ENCODE peak calls at places on chromosomes 12 and 14, in five cellular contexts. One of them, this sample, is unnamed.

GRCh38 chr14:47154276-47154797 is 502.8 kb upstream of the RPL10L start:
- DNase-seq in ovary: no peak
- DNase-seq in neural progenitor cell: no peak
- DNase-seq in kidney: no peak
- DNase-seq in endothelial cell: no peak
- DNase-seq in this sample: no peak

GRCh38 chr12:80441921-80442320 is 2.1 kb upstream of the PTPRQ start:
- DNase-seq in ovary: no peak
- DNase-seq in neural progenitor cell: no peak
- DNase-seq in kidney: no peak
- DNase-seq in endothelial cell: no peak
- DNase-seq in this sample: no peak

GRCh38 chr14:50366115-50366514 is 30.6 kb downstream of the CDKL1 start:
- DNase-seq in ovary: peak
- DNase-seq in neural progenitor cell: no peak
- DNase-seq in kidney: no peak
- DNase-seq in endothelial cell: no peak
- DNase-seq in this sample: no peak

GRCh38 chr14:68807148-68807600 is 14.3 kb upstream of the ZFP36L1 start:
- DNase-seq in ovary: peak
- DNase-seq in neural progenitor cell: no peak
- DNase-seq in kidney: peak
- DNase-seq in endothelial cell: no peak
- DNase-seq in this sample: peak

GRCh38 chr12:109716512-109717389 is 3.1 kb downstream of the FAM222A start:
- DNase-seq in ovary: peak
- DNase-seq in neural progenitor cell: no peak
- DNase-seq in kidney: peak
- DNase-seq in endothelial cell: no peak
- DNase-seq in this sample: no peak

GRCh38 chr12:129304532-129304931 is 451.3 kb downstream of the GLT1D1 start:
- DNase-seq in ovary: no peak
- DNase-seq in neural progenitor cell: no peak
- DNase-seq in kidney: no peak
- DNase-seq in endothelial cell: no peak
- DNase-seq in this sample: no peak

GRCh38 chr12:12721251-12721689 is 4.1 kb downstream of the CDKN1B start:
- DNase-seq in ovary: no peak
- DNase-seq in neural progenitor cell: no peak
- DNase-seq in kidney: no peak
- DNase-seq in endothelial cell: no peak
- DNase-seq in this sample: no peak

GRCh38 chr12:65878540-65878939 is 54.3 kb downstream of the HMGA2 start:
- DNase-seq in ovary: no peak
- DNase-seq in neural progenitor cell: peak
- DNase-seq in kidney: no peak
- DNase-seq in endothelial cell: no peak
- DNase-seq in this sample: no peak

GRCh38 chr12:49706351-49707126 is 666 bp downstream of the FMNL3 start:
- DNase-seq in ovary: peak
- DNase-seq in neural progenitor cell: peak
- DNase-seq in kidney: peak
- DNase-seq in endothelial cell: peak
- DNase-seq in this sample: no peak

GRCh38 chr14:76237349-76237990 is 85.7 kb downstream of the GPATCH2L start:
- DNase-seq in ovary: no peak
- DNase-seq in neural progenitor cell: peak
- DNase-seq in kidney: no peak
- DNase-seq in endothelial cell: no peak
- DNase-seq in this sample: no peak

GRCh38 chr14:37924622-37925021 is 283.1 kb upstream of the SSTR1 start:
- DNase-seq in ovary: no peak
- DNase-seq in neural progenitor cell: no peak
- DNase-seq in kidney: no peak
- DNase-seq in endothelial cell: no peak
- DNase-seq in this sample: no peak
- TF ChIP-seq CTCF in ovary: no peak
- TF ChIP-seq CTCF in neural progenitor cell: peak
- TF ChIP-seq CTCF in kidney: no peak
- TF ChIP-seq CTCF in endothelial cell: peak
- TF ChIP-seq CTCF in this sample: no peak

DNA sequence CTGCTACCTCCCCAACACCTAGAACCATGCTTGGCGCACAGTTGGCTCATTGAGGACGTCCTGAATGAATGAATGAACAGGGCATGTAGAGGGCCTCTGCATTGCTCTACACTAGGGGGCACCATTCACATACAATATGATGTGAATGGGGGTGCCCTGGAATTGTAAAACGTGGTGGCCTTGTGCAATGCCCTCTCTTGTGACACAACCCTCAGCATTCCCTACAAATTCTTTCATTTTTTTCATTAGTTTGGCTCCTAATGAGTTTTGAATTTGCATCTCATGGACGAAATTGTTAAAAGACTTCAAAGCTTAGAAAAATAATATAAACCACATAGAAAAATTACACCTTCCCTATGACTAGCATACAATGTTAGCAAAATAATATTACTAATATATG is 2.3 kb upstream of the DIO2 start:
- DNase-seq in ovary: no peak
- DNase-seq in neural progenitor cell: peak
- DNase-seq in kidney: no peak
- DNase-seq in endothelial cell: peak
- DNase-seq in this sample: no peak
- TF ChIP-seq CTCF in ovary: no peak
- TF ChIP-seq CTCF in neural progenitor cell: peak
- TF ChIP-seq CTCF in kidney: peak
- TF ChIP-seq CTCF in endothelial cell: peak
- TF ChIP-seq CTCF in this sample: peak

GRCh38 chr12:2999265-2999841 is 40.2 kb downstream of the TEAD4 start:
- DNase-seq in ovary: no peak
- DNase-seq in neural progenitor cell: peak
- DNase-seq in kidney: no peak
- DNase-seq in endothelial cell: no peak
- DNase-seq in this sample: no peak

GRCh38 chr12:3002636-3003035 is 43.4 kb downstream of the TEAD4 start:
- DNase-seq in ovary: no peak
- DNase-seq in neural progenitor cell: no peak
- DNase-seq in kidney: peak
- DNase-seq in endothelial cell: no peak
- DNase-seq in this sample: no peak

GRCh38 chr12:3000548-3001275 is 41.5 kb downstream of the TEAD4 start:
- DNase-seq in ovary: no peak
- DNase-seq in neural progenitor cell: peak
- DNase-seq in kidney: no peak
- DNase-seq in endothelial cell: no peak
- DNase-seq in this sample: no peak

GRCh38 chr12:2997989-2998670 is 38.9 kb downstream of the TEAD4 start:
- DNase-seq in ovary: no peak
- DNase-seq in neural progenitor cell: no peak
- DNase-seq in kidney: no peak
- DNase-seq in endothelial cell: no peak
- DNase-seq in this sample: no peak

GRCh38 chr12:2998789-2999264 is 39.6 kb downstream of the TEAD4 start:
- DNase-seq in ovary: peak
- DNase-seq in neural progenitor cell: peak
- DNase-seq in kidney: no peak
- DNase-seq in endothelial cell: no peak
- DNase-seq in this sample: no peak
- TF ChIP-seq CTCF in ovary: no peak
- TF ChIP-seq CTCF in neural progenitor cell: no peak
- TF ChIP-seq CTCF in kidney: no peak
- TF ChIP-seq CTCF in endothelial cell: no peak
- TF ChIP-seq CTCF in this sample: no peak

GRCh38 chr12:67074072-67074471 is 195.1 kb upstream of the CAND1 start:
- DNase-seq in ovary: no peak
- DNase-seq in neural progenitor cell: no peak
- DNase-seq in kidney: no peak
- DNase-seq in endothelial cell: no peak
- DNase-seq in this sample: no peak

GRCh38 chr12:67080637-67081036 is 188.5 kb upstream of the CAND1 start:
- DNase-seq in ovary: no peak
- DNase-seq in neural progenitor cell: no peak
- DNase-seq in kidney: no peak
- DNase-seq in endothelial cell: no peak
- DNase-seq in this sample: no peak

GRCh38 chr12:67082221-67082620 is 186.9 kb upstream of the CAND1 start:
- DNase-seq in ovary: no peak
- DNase-seq in neural progenitor cell: no peak
- DNase-seq in kidney: no peak
- DNase-seq in endothelial cell: no peak
- DNase-seq in this sample: no peak

GRCh38 chr12:67077617-67078016 is 191.5 kb upstream of the CAND1 start:
- DNase-seq in ovary: no peak
- DNase-seq in neural progenitor cell: no peak
- DNase-seq in kidney: no peak
- DNase-seq in endothelial cell: no peak
- DNase-seq in this sample: no peak
- TF ChIP-seq CTCF in ovary: no peak
- TF ChIP-seq CTCF in neural progenitor cell: no peak
- TF ChIP-seq CTCF in kidney: no peak
- TF ChIP-seq CTCF in endothelial cell: no peak
- TF ChIP-seq CTCF in this sample: no peak

This sample was measured in chondrocyte.